ENCODE peak calls at places on chromosome 15, in five cellular contexts. D is CD4-positive, CD25-positive, alpha-beta regulatory T cell; Q is CD4-positive, alpha-beta memory T cell; H is CD8-positive, alpha-beta T cell; R is breast epithelium. I is an unnamed sample. For H3K9me3, the result is how much of the 10 kb centered on the place peaks cover.

GRCh38 chr15:49865925-49866757 is 245.3 kb downstream of the DTWD1 start:
- DNase-seq in D (no peak), Q (no peak), H (no peak), R (no peak), I (no peak)

GRCh38 chr15:76753131-76753530 is 152.0 kb downstream of the SCAPER start:
- DNase-seq in D (no peak), Q (no peak), H (no peak), R (no peak), I (no peak)

GRCh38 chr15:74614744-74615312 is 808 bp upstream of the CLK3 start:
- DNase-seq in D (peak), Q (peak), H (peak), R (peak), I (peak)

GRCh38 chr15:68503791-68504720 is 72.1 kb upstream of the ITGA11 start:
- DNase-seq in D (no peak), Q (no peak), H (no peak), R (no peak), I (no peak)

GRCh38 chr15:38894260-38894948 is 329.8 kb upstream of the RASGRP1 start:
- DNase-seq in D (no peak), Q (no peak), H (no peak), R (no peak), I (no peak)

GRCh38 chr15:84715442-84716035 is 400 bp downstream of the SEC11A start:
- DNase-seq in D (no peak), Q (peak), H (no peak), R (no peak), I (peak)

GRCh38 chr15:59918994-59919951 is 84.8 kb upstream of the FOXB1 start:
- DNase-seq in D (peak), Q (peak), H (no peak), R (no peak), I (no peak)

GRCh38 chr15:40217166-40217785 is 21.6 kb upstream of the PAK6 start:
- DNase-seq in D (peak), Q (peak), H (peak), R (peak), I (no peak)

DNA sequence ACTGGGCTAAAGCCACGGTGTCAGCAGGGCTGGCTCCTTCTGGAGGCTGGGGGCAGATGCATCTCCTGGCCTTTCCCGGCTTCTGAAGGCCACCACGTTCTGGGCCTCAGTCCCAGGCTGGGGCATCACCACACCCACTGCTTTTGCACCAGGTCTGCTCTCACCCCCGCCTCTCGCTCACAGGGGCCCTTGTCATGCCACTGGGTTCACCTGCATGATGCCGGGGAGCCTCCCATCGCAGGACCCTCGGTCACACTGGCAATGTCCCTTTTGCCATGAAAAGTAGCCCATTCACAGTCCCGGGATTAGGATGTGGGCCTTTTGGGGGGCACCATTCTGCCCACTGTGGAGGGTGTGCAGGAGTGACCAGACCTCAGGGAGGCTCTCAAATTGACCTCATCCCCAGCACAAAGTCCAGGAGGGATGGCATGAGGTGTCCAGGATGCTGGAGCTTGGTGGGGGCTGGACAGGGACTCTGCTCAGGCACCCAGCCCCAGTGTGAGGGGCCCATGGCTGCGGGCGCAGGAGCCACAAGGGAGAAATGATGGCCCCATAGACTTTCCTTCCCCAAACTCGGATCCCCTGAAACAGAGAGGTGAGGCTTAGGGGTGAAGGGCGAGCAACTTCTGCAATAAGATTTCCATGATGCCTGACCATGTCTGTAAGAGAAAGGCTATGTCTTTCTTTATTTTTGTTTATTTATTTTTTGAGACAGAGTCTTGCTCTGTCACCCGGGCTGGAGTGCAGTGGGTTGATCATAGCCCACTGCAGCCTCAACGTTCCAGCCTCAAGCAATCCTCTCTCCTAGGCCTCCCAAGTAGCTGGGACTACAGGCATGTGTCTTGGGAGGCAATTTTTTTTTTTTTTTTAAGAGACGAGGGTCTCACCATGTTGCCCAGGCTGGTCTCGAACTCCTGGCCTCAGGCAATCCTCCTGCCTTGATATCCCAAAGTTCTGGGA is 189.1 kb downstream of the GOLGA6L6 start:
- DNase-seq in D (no peak), Q (no peak), H (no peak), R (no peak), I (no peak)
- H3K9me3 ChIP-seq in D (under half), Q (under half), H (under half), R (under half), I (under half)

GRCh38 chr15:27495963-27496459 is 525.0 kb downstream of the GABRG3 start:
- DNase-seq in D (no peak), Q (no peak), H (no peak), R (no peak), I (no peak)

GRCh38 chr15:27499719-27500118 is 528.7 kb downstream of the GABRG3 start:
- DNase-seq in D (no peak), Q (no peak), H (no peak), R (no peak), I (no peak)

GRCh38 chr15:27499191-27499590 is 528.2 kb downstream of the GABRG3 start:
- DNase-seq in D (no peak), Q (no peak), H (no peak), R (no peak), I (no peak)

GRCh38 chr15:27498700-27499099 is 527.7 kb downstream of the GABRG3 start:
- DNase-seq in D (no peak), Q (no peak), H (no peak), R (no peak), I (no peak)

DNA sequence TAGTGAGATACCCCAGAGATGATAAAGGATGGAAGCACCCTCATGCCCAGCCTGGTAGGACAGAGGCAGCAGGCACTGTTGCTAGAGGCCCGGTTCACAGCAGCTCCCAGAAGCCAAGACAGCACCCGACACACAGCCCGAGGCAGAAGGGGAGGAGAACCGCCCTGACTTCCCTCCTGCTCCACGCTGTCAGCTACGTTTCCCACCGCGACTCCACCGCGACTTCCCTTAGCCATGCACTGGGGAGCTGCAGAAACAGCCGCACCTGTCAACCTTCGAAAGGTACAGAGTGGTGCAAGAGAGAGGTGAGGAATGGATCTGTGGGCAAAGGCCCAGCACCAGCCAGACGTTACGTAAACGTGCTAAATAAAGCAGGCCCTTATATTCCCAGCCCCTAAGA is 529.2 kb downstream of the GABRG3 start:
- DNase-seq in D (no peak), Q (no peak), H (no peak), R (no peak), I (no peak)
- H3K9me3 ChIP-seq in D (under half), Q (under half), H (under half), R (under half), I (under half)

GRCh38 chr15:25090073-25090733 is 135.4 kb downstream of the SNRPN start:
- DNase-seq in D (no peak), Q (no peak), H (no peak), R (no peak), I (no peak)

GRCh38 chr15:25091421-25092158 is 136.8 kb downstream of the SNRPN start:
- DNase-seq in D (no peak), Q (no peak), H (no peak), R (no peak), I (no peak)

GRCh38 chr15:25088261-25088790 is 133.5 kb downstream of the SNRPN start:
- DNase-seq in D (no peak), Q (no peak), H (no peak), R (no peak), I (no peak)

GRCh38 chr15:25087137-25087536 is 132.3 kb downstream of the SNRPN start:
- DNase-seq in D (no peak), Q (no peak), H (no peak), R (no peak), I (no peak)

GRCh38 chr15:25089577-25089976 is 134.8 kb downstream of the SNRPN start:
- DNase-seq in D (no peak), Q (no peak), H (no peak), R (no peak), I (no peak)
- H3K9me3 ChIP-seq in D (half or more), Q (half or more), H (under half), R (half or more), I (under half)

DNA sequence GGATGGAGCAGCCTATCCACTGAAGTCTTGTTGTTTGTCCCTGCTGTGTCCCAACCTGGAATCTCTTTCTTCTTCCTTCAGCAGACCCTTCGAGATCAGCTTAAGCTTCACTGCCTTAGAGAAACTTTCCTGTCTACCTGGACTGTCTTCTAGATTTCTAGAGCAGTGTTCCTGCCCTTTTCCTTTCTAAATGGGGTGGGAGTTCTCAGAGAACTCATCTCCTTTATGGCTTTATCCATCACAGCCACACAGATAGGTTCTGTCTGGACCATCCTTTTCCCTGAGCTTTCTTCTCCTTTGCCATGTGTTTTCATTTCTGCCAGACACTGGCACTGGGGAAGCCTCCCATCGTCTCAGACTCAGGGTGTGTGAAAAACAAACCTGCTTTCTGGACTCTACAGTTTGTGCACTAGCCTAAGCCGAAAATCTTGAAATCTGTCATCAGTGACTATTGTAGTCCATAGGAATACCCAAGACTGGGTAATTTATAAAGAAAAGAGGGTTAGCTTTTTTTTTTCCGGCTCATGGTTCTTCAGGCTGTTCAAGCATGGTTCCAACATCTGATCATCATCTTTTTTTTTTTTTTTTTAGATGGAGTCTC is 177.5 kb downstream of the PGPEP1L start:
- DNase-seq in D (no peak), Q (no peak), H (no peak), R (no peak), I (no peak)
- H3K9me3 ChIP-seq in D (under half), Q (under half), H (under half), R (under half), I (under half)

DNA sequence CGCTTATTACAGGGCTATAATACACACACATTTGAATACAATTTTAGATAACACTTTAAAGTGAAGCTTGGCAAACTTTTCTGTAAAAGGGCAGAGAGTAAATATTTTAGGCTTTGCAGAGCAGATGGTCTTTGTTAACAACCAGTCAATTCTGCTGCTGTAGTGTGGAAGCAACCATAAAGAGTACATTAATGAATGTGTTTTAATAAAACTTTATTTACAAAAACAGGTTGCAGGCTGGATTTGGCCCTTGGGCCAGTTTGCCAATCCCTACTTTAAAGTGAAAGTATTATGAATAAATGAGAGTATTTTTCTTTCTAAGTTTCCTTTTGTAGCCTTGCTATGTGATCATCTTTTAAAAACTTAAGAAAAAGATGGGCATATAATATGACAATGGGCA is 20.7 kb upstream of the ANKRD34C start:
- DNase-seq in D (no peak), Q (no peak), H (no peak), R (no peak), I (no peak)
- H3K9me3 ChIP-seq in D (under half), Q (under half), H (under half), R (under half), I (under half)

GRCh38 chr15:87712211-87712610 is 544.3 kb downstream of the NTRK3 start:
- DNase-seq in D (no peak), Q (no peak), H (no peak), R (no peak), I (no peak)
- H3K9me3 ChIP-seq in D (under half), Q (under half), H (under half), R (under half), I (under half)

GRCh38 chr15:25220834-25221233 is 218.0 kb downstream of the UBE3A start:
- DNase-seq in D (no peak), Q (no peak), H (no peak), R (no peak), I (no peak)

GRCh38 chr15:25226360-25226759 is 212.5 kb downstream of the UBE3A start:
- DNase-seq in D (no peak), Q (no peak), H (no peak), R (no peak), I (no peak)

GRCh38 chr15:25228261-25228660 is 210.6 kb downstream of the UBE3A start:
- DNase-seq in D (no peak), Q (no peak), H (no peak), R (no peak), I (no peak)

GRCh38 chr15:25224396-25224795 is 214.4 kb downstream of the UBE3A start:
- DNase-seq in D (no peak), Q (no peak), H (no peak), R (no peak), I (no peak)
- H3K9me3 ChIP-seq in D (under half), Q (under half), H (under half), R (under half), I (under half)

GRCh38 chr15:56227315-56227714 is 16.4 kb downstream of the RFX7 start:
- DNase-seq in D (no peak), Q (no peak), H (no peak), R (no peak), I (no peak)

GRCh38 chr15:56232058-56232457 is 11.6 kb downstream of the RFX7 start:
- DNase-seq in D (no peak), Q (no peak), H (no peak), R (no peak), I (no peak)

GRCh38 chr15:56228352-56228751 is 15.3 kb downstream of the RFX7 start:
- DNase-seq in D (no peak), Q (no peak), H (no peak), R (no peak), I (no peak)

GRCh38 chr15:56227780-56228179 is 15.9 kb downstream of the RFX7 start:
- DNase-seq in D (no peak), Q (no peak), H (no peak), R (no peak), I (no peak)

GRCh38 chr15:56228854-56229253 is 14.8 kb downstream of the RFX7 start:
- DNase-seq in D (no peak), Q (no peak), H (no peak), R (no peak), I (no peak)
- H3K9me3 ChIP-seq in D (half or more), Q (under half), H (under half), R (under half), I (under half)

GRCh38 chr15:100278596-100279380 is 63.0 kb downstream of the ADAMTS17 start:
- DNase-seq in D (no peak), Q (no peak), H (no peak), R (no peak), I (no peak)

GRCh38 chr15:100284191-100284590 is 57.6 kb downstream of the ADAMTS17 start:
- DNase-seq in D (no peak), Q (no peak), H (no peak), R (no peak), I (no peak)

GRCh38 chr15:100279849-100280248 is 61.9 kb downstream of the ADAMTS17 start:
- DNase-seq in D (no peak), Q (no peak), H (no peak), R (no peak), I (no peak)

GRCh38 chr15:100279446-100279845 is 62.3 kb downstream of the ADAMTS17 start:
- DNase-seq in D (no peak), Q (no peak), H (no peak), R (no peak), I (no peak)

DNA sequence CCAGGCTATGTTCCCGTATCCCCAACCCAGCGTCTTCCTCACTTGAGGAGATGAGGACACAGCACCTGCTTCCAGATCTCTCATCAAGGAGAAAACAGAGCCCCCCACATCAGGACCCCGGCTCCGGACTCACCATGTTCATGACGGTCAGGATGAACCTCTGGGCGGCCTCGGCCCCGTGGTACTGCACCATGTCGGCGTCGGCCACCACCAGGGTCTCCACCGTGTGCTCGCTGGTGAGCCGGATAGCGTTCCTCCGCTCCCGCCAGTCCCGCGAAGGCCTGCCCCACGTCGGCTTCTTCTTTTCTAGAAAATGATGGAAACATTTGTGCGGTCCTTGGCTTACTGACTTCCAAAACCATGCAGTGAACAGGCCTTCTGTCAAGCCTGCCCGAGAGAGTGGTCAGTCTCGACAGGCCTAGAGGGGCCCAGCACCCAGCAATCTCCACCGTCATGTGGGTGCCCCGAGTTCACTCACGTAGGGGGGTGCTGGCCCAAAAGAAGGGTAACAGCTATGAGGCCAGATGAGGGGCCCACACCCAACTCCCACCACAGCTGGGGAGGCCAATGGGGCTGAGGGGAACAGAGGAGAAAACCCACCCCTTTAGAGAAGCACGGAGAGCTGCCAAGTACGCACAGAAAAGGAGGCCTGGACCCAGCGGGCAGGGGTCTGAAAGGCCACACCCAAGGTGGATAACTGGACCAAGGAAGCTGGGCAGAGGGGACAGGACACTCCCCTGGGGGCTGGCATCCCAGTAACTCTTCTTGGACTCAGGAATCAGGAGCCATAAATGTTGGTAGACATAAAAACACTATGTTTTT is 60.5 kb downstream of the ADAMTS17 start:
- DNase-seq in D (no peak), Q (no peak), H (no peak), R (no peak), I (no peak)
- H3K9me3 ChIP-seq in D (under half), Q (under half), H (under half), R (under half), I (under half)

DNA sequence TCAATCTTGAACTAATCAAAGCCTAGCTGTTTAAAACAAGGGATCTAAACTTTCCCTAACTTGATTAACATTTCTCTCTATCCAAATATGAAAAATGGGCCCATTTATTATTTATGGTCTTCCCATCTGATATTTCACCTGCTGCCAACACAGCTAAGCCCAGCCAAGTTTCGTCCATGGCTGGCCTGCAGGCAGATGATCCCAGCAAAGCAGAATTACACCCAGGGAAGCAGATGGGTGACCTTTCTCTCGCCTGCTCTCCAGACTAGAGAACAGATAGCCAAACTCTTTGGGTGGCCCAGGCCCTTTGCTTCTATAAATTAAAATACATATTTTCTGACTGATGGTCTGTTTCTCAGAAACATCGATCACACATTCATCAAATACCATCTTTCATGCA is 1038.8 kb downstream of the AGBL1 start:
- DNase-seq in D (no peak), Q (no peak), H (no peak), R (no peak), I (no peak)
- H3K9me3 ChIP-seq in D (under half), Q (under half), H (under half), R (under half), I (under half)